ENCODE peak calls at places on chromosome 18, in ten cellular contexts. S is lower leg skin, F is fibroblast of the aortic adventitia, T is neural crest cell, P is endothelial cell, Z is AG10803, Q is MCF 10A, B is cardiac fibroblast, N is GM13977, C is NB4. D is an unnamed sample.

GRCh38 chr18:33838084-33838483 is 260.1 kb downstream of the ASXL3 start:
- DNase-seq in P (no peak), N (no peak), F (no peak), C (no peak), Q (no peak), S (no peak), T (no peak), Z (no peak), B (no peak), D (no peak)

GRCh38 chr18:13364721-13365205 is 146.2 kb downstream of the LDLRAD4 start:
- DNase-seq in F (no peak), B (no peak), T (no peak), C (no peak), P (no peak), Z (no peak), Q (no peak), N (no peak), S (peak; percentile 61), D (no peak)

GRCh38 chr18:9708057-9708881 is at the start of gene RAB31:
- DNase-seq in N (peak; percentile 74), Z (peak; percentile 85), B (peak; percentile 69), F (peak; percentile 79), S (peak; percentile 94), C (peak; percentile 65), T (peak; percentile 40), P (peak; percentile 62), Q (peak; percentile 22), D (peak; percentile 93)

GRCh38 chr18:68354176-68354575 is 360.7 kb downstream of the TMX3 start:
- DNase-seq in S (no peak), Q (no peak), B (peak; percentile 20), C (no peak), N (no peak), Z (peak; percentile 66), F (no peak), P (no peak), T (no peak), D (no peak)

GRCh38 chr18:9876867-9877654 is 8.7 kb upstream of the TXNDC2 start:
- DNase-seq in Q (peak; percentile 59), C (peak; percentile 94), P (no peak), F (peak; percentile 100), Z (peak; percentile 83), S (no peak), N (no peak), T (no peak), B (peak; percentile 92), D (peak; percentile 22)

GRCh38 chr18:24678113-24678512 is 217.7 kb downstream of the HRH4 start:
- DNase-seq in F (no peak), T (no peak), S (no peak), B (no peak), Z (no peak), C (no peak), N (no peak), P (no peak), Q (no peak), D (no peak)

GRCh38 chr18:79260510-79260909 is 135.2 kb upstream of the NFATC1 start:
- DNase-seq in S (no peak), Q (no peak), P (no peak), Z (no peak), T (no peak), F (no peak), B (no peak), N (no peak), C (peak; percentile 21), D (no peak)

GRCh38 chr18:73980289-73980979 is 167.2 kb downstream of the FBXO15 start:
- DNase-seq in Z (peak; percentile 21), N (no peak), Q (peak; percentile 72), B (peak; percentile 42), T (peak; percentile 62), F (peak; percentile 9), C (peak; percentile 16), S (no peak), P (peak; percentile 61), D (peak; percentile 13)

GRCh38 chr18:48335829-48336228 is 73.4 kb downstream of the ZBTB7C start:
- DNase-seq in P (no peak), C (no peak), N (no peak), S (no peak), T (no peak), F (peak; percentile 10), Q (no peak), B (no peak), Z (no peak), D (no peak)

GRCh38 chr18:10032331-10032979 is 118.6 kb downstream of the VAPA start:
- DNase-seq in Q (no peak), S (peak; percentile 80), Z (no peak), T (no peak), B (no peak), N (peak; percentile 48), C (no peak), P (peak; percentile 32), F (no peak), D (no peak)

GRCh38 chr18:26700201-26700600 is 151.8 kb upstream of the KCTD1 start:
- DNase-seq in B (no peak), S (no peak), Z (no peak), P (no peak), C (peak; percentile 67), N (no peak), Q (no peak), T (no peak), F (no peak), D (no peak)

GRCh38 chr18:50944245-50944917 is 23.5 kb upstream of the ELAC1 start:
- DNase-seq in P (no peak), Z (peak; percentile 11), T (no peak), Q (no peak), S (no peak), N (no peak), F (no peak), C (peak; percentile 65), B (peak; percentile 15), D (peak; percentile 15)

GRCh38 chr18:32267463-32267862 is 77.6 kb downstream of the MEP1B start:
- DNase-seq in C (no peak), F (no peak), Q (no peak), Z (no peak), S (no peak), P (no peak), N (no peak), B (no peak), T (no peak), D (no peak)
- TF ChIP-seq CTCF in C (no peak), F (no peak), Q (no peak), Z (no peak), S (no peak), P (no peak), N (no peak), B (no peak), T (no peak), D (no peak)

GRCh38 chr18:77056399-77057015 is 76.1 kb downstream of the MBP start:
- DNase-seq in P (no peak), Q (no peak), C (peak; percentile 89), Z (no peak), N (no peak), S (peak; percentile 83), B (no peak), T (no peak), F (peak; percentile 77), D (peak; percentile 89)

GRCh38 chr18:77054288-77054605 is 78.3 kb downstream of the MBP start:
- DNase-seq in T (no peak), S (peak; percentile 86), Q (no peak), B (no peak), Z (no peak), P (no peak), F (no peak), N (no peak), C (peak; percentile 86), D (no peak)

GRCh38 chr18:77054606-77055428 is 77.8 kb downstream of the MBP start:
- DNase-seq in B (peak; percentile 87), S (peak; percentile 93), T (peak; percentile 54), Z (peak; percentile 81), C (peak; percentile 99), P (peak; percentile 72), Q (no peak), F (peak; percentile 92), N (peak; percentile 86), D (peak; percentile 96)

GRCh38 chr18:77057043-77057442 is 75.5 kb downstream of the MBP start:
- DNase-seq in Z (peak; percentile 84), S (peak; percentile 92), Q (no peak), C (peak; percentile 69), F (peak; percentile 65), T (no peak), N (no peak), B (no peak), P (no peak), D (peak; percentile 59)

GRCh38 chr18:77055429-77056310 is 76.9 kb downstream of the MBP start:
- DNase-seq in F (no peak), T (no peak), S (peak; percentile 84), C (peak; percentile 73), P (no peak), N (peak; percentile 36), Q (no peak), Z (no peak), B (no peak), D (no peak)
- TF ChIP-seq CTCF in F (no peak), T (no peak), S (no peak), C (no peak), P (no peak), N (no peak), Q (no peak), Z (no peak), B (no peak), D (no peak)

GRCh38 chr18:63765837-63766236 is 9.4 kb upstream of the SERPINB7 start:
- DNase-seq in T (no peak), F (no peak), Q (no peak), C (no peak), N (no peak), B (no peak), Z (no peak), S (no peak), P (no peak), D (no peak)

GRCh38 chr18:63758616-63759015 is 16.6 kb upstream of the SERPINB7 start:
- DNase-seq in Z (no peak), N (no peak), F (no peak), S (no peak), C (no peak), T (no peak), Q (no peak), B (no peak), P (no peak), D (no peak)

GRCh38 chr18:63762518-63762917 is 12.7 kb upstream of the SERPINB7 start:
- DNase-seq in T (no peak), N (no peak), C (no peak), S (no peak), Q (peak; percentile 64), F (peak; percentile 52), B (peak; percentile 84), P (no peak), Z (peak; percentile 81), D (no peak)

GRCh38 chr18:63763831-63764600 is 11.2 kb upstream of the SERPINB7 start:
- DNase-seq in P (no peak), Q (peak; percentile 21), Z (peak; percentile 47), T (no peak), F (peak; percentile 24), N (no peak), B (peak; percentile 74), C (no peak), S (no peak), D (no peak)
- TF ChIP-seq CTCF in P (no peak), Q (no peak), Z (no peak), T (no peak), F (no peak), N (no peak), B (no peak), C (no peak), S (no peak), D (no peak)

DNA sequence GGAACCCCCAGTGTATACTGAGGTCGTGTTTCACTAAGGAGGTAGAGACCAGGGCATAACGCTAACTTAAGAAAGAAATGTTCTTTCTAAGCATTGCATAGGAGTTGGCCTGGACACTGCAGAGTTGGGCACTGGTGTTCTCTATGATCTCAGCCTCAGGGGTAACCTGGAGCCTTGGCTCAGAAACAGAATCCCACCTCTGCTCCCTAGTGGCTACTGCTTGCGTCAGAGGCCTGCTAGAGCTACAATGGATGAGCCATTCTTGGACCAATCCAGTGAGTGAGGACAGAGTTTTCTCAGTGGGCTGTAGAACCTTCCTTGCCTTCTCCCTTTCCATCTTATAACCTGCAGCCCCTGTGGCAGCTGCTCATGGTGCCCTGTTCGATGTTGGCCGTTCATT is 324.4 kb upstream of the CELF4 start:
- DNase-seq in B (no peak), S (no peak), T (no peak), Z (no peak), C (no peak), F (no peak), P (no peak), N (no peak), Q (no peak), D (no peak)
- TF ChIP-seq CTCF in B (no peak), S (no peak), T (no peak), Z (no peak), C (no peak), F (no peak), P (no peak), N (no peak), Q (no peak), D (no peak)

D was measured in cardiac muscle cell.